ENCODE peak calls at places on chromosome 11, in eight cellular contexts. P, S, U, G, Q, Z, N and M are unnamed samples.

GRCh38 chr11:60872952-60873524 is 5.7 kb downstream of the ZP1 start:
- DNase-seq in Z (no peak), N (peak), U (peak), G (no peak), Q (no peak), S (no peak), P (no peak), M (no peak)

GRCh38 chr11:58070585-58070984 is 39.8 kb downstream of the OR6Q1 start:
- DNase-seq in G (no peak), S (no peak), P (no peak), Q (no peak), U (no peak), Z (no peak), N (no peak), M (no peak)

GRCh38 chr11:75186999-75187398 is 36.1 kb downstream of the SLCO2B1 start:
- DNase-seq in G (no peak), U (no peak), N (no peak), Q (no peak), Z (no peak), S (no peak), P (no peak), M (no peak)

GRCh38 chr11:17014774-17015638 is 792 bp upstream of the PLEKHA7 start:
- DNase-seq in G (peak), P (no peak), Z (no peak), U (peak), Q (peak), S (no peak), N (peak), M (no peak)

GRCh38 chr11:1839924-1840779 is 1.4 kb downstream of the TNNI2 start:
- DNase-seq in S (no peak), N (peak), Z (no peak), U (no peak), Q (no peak), P (no peak), G (peak), M (no peak)

GRCh38 chr11:78039919-78040671 is 17.0 kb upstream of the KCTD14 start:
- DNase-seq in P (no peak), G (peak), S (no peak), N (peak), U (peak), Z (no peak), Q (peak), M (peak)

GRCh38 chr11:118342503-118343161 is at the start of gene CD3D:
- DNase-seq in U (no peak), N (no peak), P (peak), G (peak), S (peak), Q (no peak), Z (no peak), M (no peak)

GRCh38 chr11:128828350-128828749 is 38.7 kb downstream of the KCNJ1 start:
- DNase-seq in S (no peak), N (no peak), Z (no peak), Q (no peak), U (no peak), P (no peak), G (no peak), M (no peak)

GRCh38 chr11:12281571-12282478 is 95.5 kb upstream of the PARVA start:
- DNase-seq in U (peak), Z (peak), S (peak), P (peak), N (peak), Q (peak), G (peak), M (peak)

GRCh38 chr11:35141538-35141937 is 2.6 kb downstream of the CD44 start:
- DNase-seq in P (no peak), N (peak), G (peak), U (no peak), Q (peak), Z (no peak), S (no peak), M (no peak)

GRCh38 chr11:73249304-73249703 is 22.8 kb upstream of the P2RY6 start:
- DNase-seq in Q (no peak), Z (no peak), U (no peak), G (no peak), P (no peak), S (no peak), N (peak), M (no peak)

GRCh38 chr11:69497221-69497787 is 15.8 kb downstream of the LINC01488 start:
- DNase-seq in P (no peak), U (peak), N (peak), S (no peak), G (no peak), Z (no peak), Q (peak), M (peak)

GRCh38 chr11:77267910-77268309 is 33.6 kb downstream of the GDPD4 start:
- DNase-seq in N (no peak), P (no peak), S (no peak), Q (no peak), G (no peak), Z (no peak), U (peak), M (no peak)